ENCODE peak calls at places on chromosomes 4 and X, in four cellular contexts. W is GM12878, P is HepG2, B is H1. D is an unnamed sample.

GRCh38 chrX:71302461-71303213 is 1.1 kb downstream of the ITGB1BP2 start:
- DNase-seq in W (no peak), B (no peak), P (no peak), D (no peak)

GRCh38 chr4:52911684-52912294 is 49.7 kb downstream of the RASL11B start:
- DNase-seq in B (peak), W (peak), P (peak), D (peak)

GRCh38 chr4:139808381-139809206 is 143.0 kb downstream of the MGST2 start:
- DNase-seq in B (no peak), W (no peak), P (peak), D (peak)

GRCh38 chr4:16516796-16517413 is 290.6 kb upstream of the TAPT1 start:
- DNase-seq in B (no peak), P (no peak), W (no peak), D (no peak)

GRCh38 chr4:98260047-98260578 is 1.1 kb upstream of the RAP1GDS1 start:
- DNase-seq in W (no peak), P (peak), B (no peak), D (no peak)

GRCh38 chrX:23783569-23784486 is 855 bp downstream of the SAT1 start:
- DNase-seq in P (no peak), B (no peak), W (no peak), D (no peak)

GRCh38 chrX:102950908-102951866 is 14.1 kb downstream of the RAB40AL start:
- DNase-seq in B (peak), P (peak), W (no peak), D (peak)

GRCh38 chr4:24054910-24055309 is 165.1 kb upstream of the PPARGC1A start:
- DNase-seq in B (no peak), P (no peak), W (no peak), D (no peak)

GRCh38 chr4:53779025-53779424 is 187.7 kb upstream of the LNX1 start:
- DNase-seq in P (no peak), B (no peak), W (no peak), D (no peak)

GRCh38 chr4:15689540-15689939 is 7.9 kb downstream of the FAM200B start:
- DNase-seq in P (no peak), W (no peak), B (no peak), D (no peak)

GRCh38 chr4:85995361-85995760 is 364.5 kb downstream of the MAPK10 start:
- DNase-seq in P (no peak), B (no peak), W (no peak), D (no peak)

GRCh38 chrX:112450810-112451209 is 228.9 kb downstream of the LHFPL1 start:
- DNase-seq in W (no peak), P (no peak), B (no peak), D (no peak)

GRCh38 chr4:42328978-42329377 is 68.3 kb upstream of the SHISA3 start:
- DNase-seq in P (no peak), B (no peak), W (no peak), D (no peak)

GRCh38 chr4:88005086-88005485 is 2.3 kb upstream of the PKD2 start:
- DNase-seq in W (no peak), B (no peak), P (no peak), D (no peak)

GRCh38 chrX:45445745-45446412 is 245.2 kb upstream of the DIPK2B start:
- DNase-seq in W (no peak), P (no peak), B (no peak), D (no peak)

GRCh38 chrX:40189018-40189417 is 91.3 kb upstream of the BCOR start:
- DNase-seq in P (no peak), B (no peak), W (no peak), D (no peak)

GRCh38 chr4:70365479-70365878 is 4.9 kb downstream of the SMR3A start:
- DNase-seq in P (peak), W (no peak), B (no peak), D (no peak)

GRCh38 chr4:40245794-40246546 is 49.1 kb downstream of the RHOH start:
- DNase-seq in P (no peak), W (no peak), B (peak), D (no peak)
- TF ChIP-seq SUZ12 in P (no peak), W (no peak), B (no peak), D (no peak)

GRCh38 chr4:145679991-145680455 is at the start of gene C4orf51:
- DNase-seq in B (no peak), W (no peak), P (peak), D (no peak)

GRCh38 chr4:145681518-145681917 is 1.6 kb downstream of the C4orf51 start:
- DNase-seq in P (no peak), W (no peak), B (no peak), D (no peak)

GRCh38 chr4:145680902-145681301 is 956 bp downstream of the C4orf51 start:
- DNase-seq in W (no peak), B (no peak), P (no peak), D (no peak)

GRCh38 chr4:145679520-145679919 is 426 bp upstream of the C4orf51 start:
- DNase-seq in W (no peak), P (peak), B (no peak), D (peak)

GRCh38 chr4:145681956-145682355 is 2.0 kb downstream of the C4orf51 start:
- DNase-seq in W (no peak), B (no peak), P (no peak), D (no peak)
- TF ChIP-seq SUZ12 in W (no peak), B (no peak), P (no peak), D (no peak)

DNA sequence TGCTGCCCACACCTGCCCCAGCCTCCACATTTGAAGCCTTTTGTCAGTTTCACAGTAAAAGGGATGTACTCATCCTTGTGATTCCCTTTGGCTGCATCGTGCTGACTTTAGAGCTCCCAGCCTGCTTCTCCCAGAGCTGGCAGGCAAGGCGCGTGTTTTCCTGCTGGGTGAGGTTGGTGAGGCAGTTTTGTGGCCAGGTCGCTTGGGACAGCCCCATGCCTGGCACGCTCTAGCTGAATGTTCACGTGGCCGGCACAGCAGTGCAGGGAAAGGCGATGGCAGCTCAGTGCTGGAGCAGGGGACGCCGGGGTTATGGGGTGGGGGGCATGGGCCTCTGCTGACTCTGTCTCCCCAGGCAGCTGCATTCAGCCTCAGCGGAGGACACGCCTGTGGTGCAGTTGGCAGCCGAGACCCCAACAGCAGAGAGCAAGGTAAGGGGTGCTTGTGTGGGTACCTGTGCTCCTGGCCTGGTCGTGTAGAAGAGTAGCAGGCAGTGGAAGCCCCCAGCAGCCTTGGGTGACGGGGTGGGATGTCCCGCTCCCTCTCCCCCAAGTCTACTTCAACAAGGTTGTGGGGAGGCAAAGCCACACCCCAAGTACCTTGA is 9.3 kb downstream of the TACC3 start:
- DNase-seq in P (no peak), W (no peak), B (no peak), D (no peak)
- TF ChIP-seq SUZ12 in P (no peak), W (no peak), B (no peak), D (no peak)

GRCh38 chr4:7066006-7066405 is 1.9 kb downstream of the GRPEL1 start:
- DNase-seq in P (no peak), B (no peak), W (no peak), D (no peak)
- TF ChIP-seq SUZ12 in P (no peak), B (no peak), W (no peak), D (no peak)

GRCh38 chrX:50202539-50202938 is 1.7 kb upstream of the AKAP4 start:
- DNase-seq in P (no peak), W (no peak), B (no peak), D (no peak)
- TF ChIP-seq SUZ12 in P (no peak), W (no peak), B (no peak), D (no peak)